ENCODE peak calls at places on chromosomes 7 and 10, in five cellular contexts. R is astrocyte of the cerebellum; P is activated naive CD4-positive, alpha-beta T cell; X is GM04504; H is T-helper 17 cell. F is an unnamed sample.

GRCh38 chr10:73956476-73957338 is 41.2 kb upstream of the VCL start:
- DNase-seq in R (no peak), P (no peak), X (no peak), H (peak; percentile 11), F (no peak)

GRCh38 chr7:29341156-29341555 is 146.6 kb downstream of the CHN2 start:
- DNase-seq in R (no peak), P (no peak), X (no peak), H (no peak), F (no peak)

GRCh38 chr7:66748127-66748511 is 7.6 kb downstream of the RABGEF1 start:
- DNase-seq in R (no peak), P (no peak), X (no peak), H (no peak), F (no peak)

GRCh38 chr10:47287365-47287802 is 12.6 kb upstream of the GDF10 start:
- DNase-seq in R (no peak), P (no peak), X (no peak), H (no peak), F (no peak)

GRCh38 chr10:5506246-5506645 is 6.9 kb upstream of the CALML5 start:
- DNase-seq in R (no peak), P (no peak), X (no peak), H (no peak), F (no peak)

GRCh38 chr7:151793531-151793935 is 83.4 kb downstream of the PRKAG2 start:
- DNase-seq in R (no peak), P (no peak), X (no peak), H (no peak), F (no peak)

GRCh38 chr10:23310443-23310842 is 34.2 kb downstream of the C10orf67 start:
- DNase-seq in R (no peak), P (no peak), X (no peak), H (no peak), F (no peak)

GRCh38 chr10:130261306-130261705 is 125.1 kb downstream of the GLRX3 start:
- DNase-seq in R (no peak), P (no peak), X (no peak), H (no peak), F (no peak)

GRCh38 chr10:122159159-122159970 is 111.7 kb upstream of the BTBD16 start:
- DNase-seq in R (no peak), P (no peak), X (no peak), H (no peak), F (no peak)

GRCh38 chr7:147276783-147277370 is 1160.3 kb downstream of the CNTNAP2 start:
- DNase-seq in R (no peak), P (no peak), X (no peak), H (no peak), F (no peak)

GRCh38 chr7:4707980-4708411 is 25.9 kb downstream of the FOXK1 start:
- DNase-seq in R (no peak), P (no peak), X (no peak), H (no peak), F (no peak)

GRCh38 chr7:127514499-127514898 is 70.9 kb downstream of the GCC1 start:
- DNase-seq in R (peak; percentile 6), P (no peak), X (no peak), H (no peak), F (no peak)

GRCh38 chr7:3157541-3158287 is 114.0 kb upstream of the CARD11 start:
- DNase-seq in R (peak; percentile 70), P (no peak), X (no peak), H (no peak), F (no peak)

GRCh38 chr10:116005301-116005700 is 267.7 kb downstream of the GFRA1 start:
- DNase-seq in R (no peak), P (no peak), X (no peak), H (no peak), F (no peak)

GRCh38 chr10:125722811-125723210 is 3.3 kb downstream of the EDRF1 start:
- DNase-seq in R (no peak), P (no peak), X (no peak), H (no peak), F (no peak)

GRCh38 chr7:99000196-99000903 is 122.0 kb downstream of the TRRAP start:
- DNase-seq in R (no peak), P (no peak), X (no peak), H (no peak), F (no peak)

GRCh38 chr7:36726806-36727503 is 2.7 kb upstream of the AOAH start:
- DNase-seq in R (no peak), P (no peak), X (no peak), H (no peak), F (no peak)

GRCh38 chr10:44292390-44293002 is 92.4 kb downstream of the CXCL12 start:
- DNase-seq in R (no peak), P (no peak), X (no peak), H (no peak), F (no peak)

GRCh38 chr7:74027683-74028320 is at the start of gene ELN:
- DNase-seq in R (no peak), P (no peak), X (no peak), H (no peak), F (no peak)

F was measured in 8988T.